ENCODE peak calls at places on chromosomes 7 and 10, in four cellular contexts. A, C, G and B are unnamed samples.
A peak's percentile ranks its signal among the peaks of the same experiment; 100 is the strongest.

GRCh38 chr10:57694956-57695605 is 572.6 kb downstream of the IPMK start:
- DNase-seq in C (no peak), G (no peak), A (no peak), B (no peak)

GRCh38 chr7:74430961-74431466 is 22.7 kb upstream of the GTF2IRD1 start:
- DNase-seq in A (no peak), C (no peak), G (no peak), B (no peak)

GRCh38 chr7:25854608-25855497 is 297.1 kb upstream of the NFE2L3 start:
- DNase-seq in G (peak; percentile 99), A (peak; percentile 98), C (no peak), B (no peak)

GRCh38 chr7:111266613-111267012 is 175.7 kb downstream of the LRRN3 start:
- DNase-seq in G (no peak), C (no peak), A (no peak), B (no peak)

GRCh38 chr10:11682267-11682683 is 59.9 kb upstream of the ECHDC3 start:
- DNase-seq in G (no peak), A (no peak), C (no peak), B (no peak)

GRCh38 chr7:92769361-92769633 is 67.1 kb downstream of the CDK6 start:
- DNase-seq in A (no peak), G (no peak), C (no peak), B (no peak)

GRCh38 chr7:27173412-27174076 is 576 bp downstream of the HOXA10 start:
- DNase-seq in C (no peak), A (no peak), G (peak; percentile 26), B (no peak)

GRCh38 chr10:71132321-71132810 is 80.0 kb upstream of the UNC5B start:
- DNase-seq in C (no peak), G (no peak), A (no peak), B (no peak)

GRCh38 chr10:123840714-123841113 is 50.9 kb downstream of the CPXM2 start:
- DNase-seq in A (no peak), C (no peak), G (no peak), B (no peak)

GRCh38 chr7:101900103-101900502 is 82.7 kb downstream of the CUX1 start:
- DNase-seq in A (no peak), C (no peak), G (no peak), B (no peak)

GRCh38 chr10:119103687-119104652 is at the start of gene DENND10:
- DNase-seq in A (peak; percentile 91), C (peak; percentile 79), G (peak; percentile 76), B (peak; percentile 62)

GRCh38 chr7:55133630-55134392 is 115.0 kb downstream of the EGFR start:
- DNase-seq in C (no peak), A (peak; percentile 20), G (peak; percentile 93), B (no peak)

GRCh38 chr7:143069912-143070500 is 17.9 kb downstream of the OR6V1 start:
- DNase-seq in G (no peak), A (no peak), C (no peak), B (no peak)

GRCh38 chr7:29565186-29565540 is 1.5 kb downstream of the PRR15 start:
- DNase-seq in C (no peak), A (no peak), G (no peak), B (no peak)

GRCh38 chr7:68424643-68425297 is 1173.5 kb upstream of the AUTS2 start:
- DNase-seq in A (no peak), C (no peak), G (no peak), B (no peak)

GRCh38 chr7:68420342-68420750 is 1177.9 kb upstream of the AUTS2 start:
- DNase-seq in C (no peak), G (no peak), A (no peak), B (no peak)

GRCh38 chr7:68421712-68422111 is 1176.6 kb upstream of the AUTS2 start:
- DNase-seq in G (no peak), A (no peak), C (no peak), B (no peak)

GRCh38 chr7:68429376-68430117 is 1168.7 kb upstream of the AUTS2 start:
- DNase-seq in G (no peak), C (no peak), A (no peak), B (no peak)

DNA sequence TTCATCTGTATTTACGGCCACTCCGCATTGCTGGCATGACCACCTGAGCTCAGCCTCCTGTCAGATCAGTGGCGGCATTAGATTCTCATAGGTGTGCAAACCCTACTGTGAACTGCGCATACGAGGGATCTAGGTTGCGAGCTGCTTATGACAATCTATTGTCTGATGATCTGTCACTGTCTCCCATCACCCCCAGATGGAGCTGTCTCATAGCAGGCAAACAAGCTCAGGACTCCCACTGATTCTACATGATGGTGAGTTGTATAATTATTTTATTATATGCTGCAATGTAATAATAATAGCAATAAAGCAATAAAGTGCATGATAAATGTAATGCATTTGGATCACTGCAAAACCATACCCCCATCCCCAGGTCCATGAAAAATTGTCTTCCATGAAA is 1172.9 kb upstream of the AUTS2 start:
- DNase-seq in G (no peak), A (no peak), C (no peak), B (no peak)
- TF ChIP-seq CTCF in G (no peak), A (peak; percentile 43), C (no peak), B (no peak)

DNA sequence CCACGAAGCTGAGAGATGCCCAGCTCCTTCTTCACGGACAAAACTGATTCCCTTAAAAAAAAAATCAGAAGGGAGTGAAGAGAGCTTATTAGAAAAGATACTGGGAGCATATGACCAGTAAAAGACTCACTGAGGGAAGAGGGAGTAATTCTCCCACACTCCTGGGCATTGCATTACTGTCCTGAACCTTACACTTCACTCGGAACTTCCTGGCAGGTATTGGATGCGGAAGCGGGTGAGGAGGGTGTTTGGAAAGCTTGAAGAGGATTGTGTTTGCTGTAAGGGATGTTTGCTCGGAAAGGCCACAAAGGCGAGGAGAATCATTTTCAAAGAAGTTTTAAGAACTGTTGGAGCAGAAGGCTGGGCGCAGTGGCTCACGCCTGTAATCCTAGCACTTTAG is 378 bp downstream of the HKDC1 start:
- DNase-seq in C (no peak), G (no peak), A (no peak), B (no peak)
- H3K27ac ChIP-seq in C (no peak overlapping the region), G (no peak overlapping the region), A (no peak overlapping the region), B (no peak overlapping the region)

GRCh38 chr10:114394531-114394930 is 9.8 kb downstream of the AFAP1L2 start:
- DNase-seq in C (no peak), G (no peak), A (no peak), B (no peak)
- H3K27me3 ChIP-seq in C (no peaks in the 10 kb centered on the region), G (peaks cover 55% of the 10 kb centered on the region), A (no peaks in the 10 kb centered on the region), B (peaks cover 15% of the 10 kb centered on the region)

GRCh38 chr7:77989981-77990566 is 191.5 kb downstream of the PHTF2 start:
- DNase-seq in A (no peak), C (no peak), G (no peak), B (no peak)
- TF ChIP-seq CTCF in A (no peak), C (no peak), G (no peak), B (no peak)

DNA sequence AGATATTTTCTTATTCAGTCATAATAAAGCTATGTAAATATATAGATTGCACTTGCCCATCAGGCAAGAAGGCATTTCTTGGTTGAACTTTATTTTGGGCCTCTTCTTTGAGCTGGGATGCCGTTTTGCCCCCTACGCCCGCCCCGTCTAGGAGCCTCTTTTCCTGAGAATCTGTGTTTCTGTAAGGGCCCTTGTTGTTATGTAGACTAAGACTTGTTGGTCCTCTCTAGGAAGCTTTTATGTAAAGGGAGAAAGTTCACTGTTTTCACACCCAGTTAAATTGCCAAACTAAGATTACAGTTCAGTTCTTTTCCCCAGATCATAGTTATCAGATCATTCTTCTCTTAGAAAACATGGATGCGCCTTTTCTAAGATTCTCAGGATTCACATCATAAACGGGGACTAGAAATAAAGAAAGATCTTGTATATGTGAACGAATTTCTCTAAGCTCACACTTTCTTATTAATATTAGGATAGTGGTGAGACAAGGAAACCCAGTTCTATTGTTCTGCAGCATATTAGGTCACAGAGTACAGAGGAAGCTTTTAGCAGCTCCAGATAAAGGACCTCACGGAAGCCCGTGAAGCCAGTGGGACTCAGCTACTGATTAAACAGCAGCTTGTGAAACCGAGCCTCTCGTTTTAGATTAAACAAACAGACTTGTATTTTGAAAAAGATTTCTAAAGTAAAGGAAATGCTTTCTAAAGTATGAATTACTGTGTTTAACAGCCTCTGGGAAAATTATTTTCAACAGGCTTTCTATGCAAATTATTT is 3.8 kb downstream of the LMTK2 start:
- DNase-seq in G (peak; percentile 85), A (peak; percentile 55), C (no peak), B (no peak)
- H3K27ac ChIP-seq in G (peak overlapping the region; percentile 79), A (peak overlapping the region; percentile 48), C (no peak overlapping the region), B (no peak overlapping the region)

GRCh38 chr7:149763563-149764240 is 9.7 kb downstream of the ZNF467 start:
- DNase-seq in G (no peak), C (no peak), A (no peak), B (no peak)
- H3K27me3 ChIP-seq in G (peaks cover 1% of the 10 kb centered on the region), C (no peaks in the 10 kb centered on the region), A (peaks cover 99% of the 10 kb centered on the region), B (no peaks in the 10 kb centered on the region)

DNA sequence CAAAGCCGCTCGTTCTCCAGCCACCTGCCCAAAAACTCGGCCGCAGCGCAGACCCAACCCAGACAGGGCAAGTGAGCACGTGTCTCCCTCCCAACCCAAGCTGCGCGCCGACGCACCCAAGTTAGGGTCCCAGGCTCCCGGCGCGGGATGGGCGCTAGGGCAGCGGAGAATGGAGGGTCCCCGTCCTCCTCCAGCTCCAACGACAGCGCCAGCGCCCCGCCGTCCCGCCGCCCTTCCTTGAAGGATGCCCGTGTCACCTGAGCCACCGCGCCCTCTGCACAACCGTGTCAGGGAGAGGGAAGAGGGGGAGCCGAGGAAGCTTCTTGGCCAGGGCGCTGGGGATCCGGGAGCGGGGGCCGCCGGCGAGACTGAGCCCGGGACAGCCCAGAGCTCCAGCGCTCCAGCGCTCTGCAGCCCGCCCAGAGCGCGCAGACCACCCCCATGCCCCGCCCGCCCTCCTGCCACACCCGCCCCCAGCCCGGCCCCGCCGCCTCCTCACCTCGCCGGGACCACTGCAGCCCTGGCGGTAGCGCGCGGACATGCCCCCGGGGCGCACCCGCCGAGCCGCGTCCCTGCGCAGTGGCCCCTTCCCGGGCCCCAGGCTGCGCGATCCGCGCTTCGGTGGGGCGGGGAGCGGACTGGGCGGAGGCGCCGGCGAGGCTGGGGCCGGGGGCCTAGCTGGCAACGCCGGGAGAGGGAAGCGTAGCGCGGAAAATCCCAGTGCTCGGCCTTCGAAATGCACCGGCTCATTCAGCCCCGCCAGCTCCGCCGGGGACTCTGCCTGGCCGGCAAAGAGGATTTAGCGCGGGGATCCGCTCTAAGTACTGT is at the start of gene SLC16A12:
- DNase-seq in C (no peak), G (no peak), A (peak; percentile 78), B (no peak)
- TF ChIP-seq CTCF in C (no peak), G (no peak), A (no peak), B (no peak)

GRCh38 chr10:103692421-103693069 is 162.8 kb downstream of the SH3PXD2A start:
- DNase-seq in C (no peak), A (no peak), G (no peak), B (no peak)
- H3K27ac ChIP-seq in C (no peak overlapping the region), A (no peak overlapping the region), G (no peak overlapping the region), B (no peak overlapping the region)

DNA sequence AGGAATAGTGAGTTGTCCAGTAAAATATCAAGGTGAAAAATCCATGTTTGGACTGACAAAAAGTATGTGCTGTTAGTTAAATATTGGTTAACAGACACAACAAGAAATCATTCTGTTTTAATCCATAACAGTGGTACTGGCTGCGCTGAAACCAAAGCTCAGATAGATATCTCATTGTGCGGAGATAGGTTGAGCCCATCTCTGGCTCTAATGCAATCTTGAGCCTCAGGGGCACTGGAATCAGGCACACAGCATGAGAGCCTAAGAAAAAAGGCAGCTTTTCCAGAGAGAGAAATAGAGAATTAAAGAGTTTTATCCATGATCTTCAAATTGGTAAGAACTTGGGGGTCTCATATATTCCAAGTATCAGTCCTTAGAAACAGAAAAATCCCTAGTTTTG is 373.7 kb downstream of the HPSE2 start:
- DNase-seq in G (no peak), A (no peak), C (no peak), B (no peak)
- H3K27me3 ChIP-seq in G (no peaks in the 10 kb centered on the region), A (no peaks in the 10 kb centered on the region), C (no peaks in the 10 kb centered on the region), B (no peaks in the 10 kb centered on the region)